ENCODE peak calls at places on chromosomes 13 and 19, in seven cellular contexts. V is foreskin keratinocyte, I is frontal cortex, R is stomach, Q is NB4, D is NCI-H2029 treated with DMSO at 0.1 percent for 48 hours, E is NCI-H774. Z is an unnamed sample.

GRCh38 chr13:110575322-110576069 is 14.0 kb upstream of the RAB20 start:
- DNase-seq in V (no peak), I (no peak), R (peak), Q (peak), D (no peak), E (peak), Z (peak)

GRCh38 chr13:57314897-57315520 is 148.0 kb downstream of the PRR20E start:
- DNase-seq in V (no peak), I (no peak), R (no peak), Q (no peak), D (no peak), E (no peak), Z (no peak)

GRCh38 chr19:39469036-39469435 is 11.6 kb upstream of the TIMM50 start:
- DNase-seq in V (no peak), I (no peak), R (no peak), Q (no peak), D (no peak), E (no peak), Z (no peak)

GRCh38 chr19:49395581-49396407 is 7.7 kb downstream of the KASH5 start:
- DNase-seq in V (no peak), I (no peak), R (no peak), Q (no peak), D (no peak), E (no peak), Z (no peak)

GRCh38 chr19:18776736-18777135 is 14.4 kb downstream of the COMP start:
- DNase-seq in V (no peak), I (no peak), R (no peak), Q (no peak), D (no peak), E (no peak), Z (peak)

GRCh38 chr13:76829572-76830327 is 56.5 kb downstream of the KCTD12 start:
- DNase-seq in V (no peak), I (no peak), R (peak), Q (no peak), D (no peak), E (no peak), Z (no peak)

GRCh38 chr19:388691-389090 is 20.3 kb downstream of the C2CD4C start:
- DNase-seq in V (no peak), I (no peak), R (no peak), Q (no peak), D (no peak), E (no peak), Z (no peak)

GRCh38 chr19:8206147-8207087 is 2.8 kb upstream of the CERS4 start:
- DNase-seq in V (no peak), I (no peak), R (peak), Q (no peak), D (peak), E (peak), Z (no peak)

GRCh38 chr19:8163781-8164180 is 14.4 kb upstream of the FBN3 start:
- DNase-seq in V (peak), I (no peak), R (no peak), Q (no peak), D (no peak), E (no peak), Z (no peak)

GRCh38 chr19:12952488-12953455 is 4.3 kb downstream of the GADD45GIP1 start:
- DNase-seq in V (peak), I (peak), R (no peak), Q (no peak), D (no peak), E (no peak), Z (peak)

GRCh38 chr19:46614114-46614701 is 10.7 kb downstream of the PTGIR start:
- DNase-seq in V (no peak), I (peak), R (peak), Q (peak), D (peak), E (peak), Z (peak)

GRCh38 chr19:51799311-51799997 is 4.5 kb downstream of the FPR3 start:
- DNase-seq in V (peak), I (peak), R (peak), Q (peak), D (no peak), E (peak), Z (peak)

GRCh38 chr19:30065680-30066606 is 123.9 kb downstream of the URI1 start:
- DNase-seq in V (no peak), I (no peak), R (peak), Q (no peak), D (no peak), E (no peak), Z (no peak)

GRCh38 chr13:20142019-20142926 is 18.6 kb downstream of the GJA3 start:
- DNase-seq in V (no peak), I (no peak), R (no peak), Q (no peak), D (no peak), E (no peak), Z (no peak)

Z was measured in HCEC 1CT.